ENCODE peak calls at places on chromosomes 12 and 14, in seven cellular contexts. F is activated T-cell treated with anti-CD3 and anti-CD28 coated beads for 24 hours, E is A172, P is OCI-LY7, T is HS-27A, S is aorta, O is NCI-H524. C is an unnamed sample.

GRCh38 chr12:52119398-52120254 is 40.1 kb downstream of the SMIM41 start:
- DNase-seq in O (peak; percentile 54), F (no peak), S (no peak), T (no peak), P (peak; percentile 91), E (no peak), C (no peak)

GRCh38 chr14:33714527-33715222 is 236.2 kb downstream of the EGLN3 start:
- DNase-seq in T (no peak), E (peak; percentile 60), O (peak; percentile 10), F (no peak), P (no peak), S (no peak), C (no peak)

GRCh38 chr12:78293039-78293686 is 462.5 kb downstream of the NAV3 start:
- DNase-seq in S (no peak), E (peak; percentile 31), T (peak; percentile 50), F (no peak), P (no peak), O (no peak), C (no peak)

GRCh38 chr12:105670664-105671063 is 340.2 kb downstream of the C12orf75 start:
- DNase-seq in T (peak; percentile 42), O (no peak), S (no peak), F (no peak), E (peak; percentile 8), P (no peak), C (no peak)

GRCh38 chr14:47511829-47512228 is 163.6 kb downstream of the MDGA2 start:
- DNase-seq in O (no peak), S (no peak), F (no peak), P (no peak), E (no peak), T (no peak), C (no peak)

GRCh38 chr12:94147991-94148840 is at the start of gene PLXNC1:
- DNase-seq in S (peak; percentile 85), E (no peak), F (peak; percentile 59), O (peak; percentile 36), T (no peak), P (peak; percentile 80), C (no peak)

GRCh38 chr14:44149597-44149996 is 357.5 kb downstream of the FSCB start:
- DNase-seq in T (no peak), F (no peak), P (peak; percentile 4), S (no peak), E (peak; percentile 26), O (peak; percentile 92), C (peak; percentile 62)

GRCh38 chr12:108630481-108631207 is 3.0 kb downstream of the SELPLG start:
- DNase-seq in O (no peak), S (no peak), E (peak; percentile 79), F (no peak), T (no peak), P (peak; percentile 47), C (peak; percentile 71)

GRCh38 chr14:96261772-96262485 is 5.9 kb downstream of the BDKRB1 start:
- DNase-seq in S (no peak), O (peak; percentile 21), P (no peak), E (no peak), T (no peak), F (no peak), C (no peak)

GRCh38 chr12:96263449-96263902 is 69.3 kb downstream of the ELK3 start:
- DNase-seq in F (no peak), O (no peak), E (no peak), T (no peak), P (no peak), S (no peak), C (peak; percentile 37)

GRCh38 chr12:98544741-98545140 is 29.4 kb downstream of the TMPO start:
- DNase-seq in E (no peak), S (no peak), T (no peak), P (no peak), F (no peak), O (no peak), C (no peak)

GRCh38 chr12:114769634-114770033 is 85.7 kb upstream of the TBX3 start:
- DNase-seq in E (no peak), O (no peak), P (no peak), S (no peak), T (no peak), F (no peak), C (no peak)

GRCh38 chr12:105504286-105504685 is 173.8 kb downstream of the C12orf75 start:
- DNase-seq in S (no peak), O (no peak), E (no peak), T (no peak), P (no peak), F (no peak), C (peak; percentile 23)

GRCh38 chr12:6214633-6215032 is 14.4 kb downstream of the CD9 start:
- DNase-seq in E (no peak), T (no peak), F (no peak), S (no peak), O (no peak), P (no peak), C (no peak)

GRCh38 chr12:101671157-101671791 is 26.2 kb upstream of the CHPT1 start:
- DNase-seq in O (no peak), S (no peak), E (no peak), P (peak; percentile 79), T (no peak), F (no peak), C (no peak)

GRCh38 chr12:126233625-126234024 is 1168.4 kb downstream of the AACS start:
- DNase-seq in O (no peak), S (no peak), T (no peak), F (no peak), E (no peak), P (no peak), C (no peak)

GRCh38 chr12:21354641-21355040 is 18.1 kb upstream of the IAPP start:
- DNase-seq in S (no peak), P (no peak), F (no peak), E (peak; percentile 5), O (no peak), T (no peak), C (no peak)

GRCh38 chr12:94329366-94329765 is 130.3 kb downstream of the CEP83 start:
- DNase-seq in S (no peak), E (no peak), P (no peak), F (no peak), O (no peak), T (no peak), C (no peak)

GRCh38 chr14:99574099-99574880 is 29.7 kb downstream of the CCDC85C start:
- DNase-seq in O (peak; percentile 79), E (peak; percentile 90), S (peak; percentile 56), P (no peak), T (peak; percentile 94), F (no peak), C (peak; percentile 53)

GRCh38 chr14:79557309-79557708 is 654.0 kb downstream of the DIO2 start:
- DNase-seq in O (no peak), S (no peak), T (no peak), P (no peak), E (no peak), F (no peak), C (no peak)

GRCh38 chr12:79161249-79161934 is 296.8 kb downstream of the SYT1 start:
- DNase-seq in O (no peak), T (no peak), P (no peak), F (no peak), E (no peak), S (no peak), C (no peak)

GRCh38 chr12:12999959-13000615 is at the start of gene HEBP1:
- DNase-seq in P (peak; percentile 85), E (peak; percentile 54), O (peak; percentile 73), T (peak; percentile 64), F (peak; percentile 93), S (peak; percentile 97), C (peak; percentile 79)

GRCh38 chr14:64724578-64724930 is 20.3 kb downstream of the PLEKHG3 start:
- DNase-seq in P (no peak), E (no peak), F (no peak), T (no peak), S (no peak), O (no peak), C (no peak)

GRCh38 chr14:78968249-78968648 is 798.1 kb downstream of the NRXN3 start:
- DNase-seq in E (no peak), O (no peak), S (no peak), T (no peak), P (no peak), F (no peak), C (no peak)

GRCh38 chr14:24816011-24816928 is 182.3 kb upstream of the GZMB start:
- DNase-seq in S (no peak), E (no peak), T (no peak), O (no peak), P (no peak), F (no peak), C (no peak)